ENCODE peak calls at places on chromosomes 5 and 9, in seven cellular contexts. T is H9, G is mesendoderm, V is IMR-90, E is H1, S is mesenchymal stem cell, H is trophoblast cell. I is an unnamed sample.

GRCh38 chr5:179325296-179326031 is 19.8 kb downstream of the ADAMTS2 start:
- DNase-seq in T (no peak), G (no peak), V (no peak), E (no peak), S (no peak), H (no peak), I (no peak)

GRCh38 chr5:133754575-133755169 is 142.3 kb upstream of the FSTL4 start:
- DNase-seq in T (peak), G (peak), V (peak), E (peak), S (peak), H (peak), I (peak)

GRCh38 chr5:39697891-39698290 is 273.1 kb upstream of the DAB2 start:
- DNase-seq in T (no peak), G (no peak), V (no peak), E (no peak), S (no peak), H (no peak), I (no peak)

GRCh38 chr9:7223981-7224380 is 466.2 kb downstream of the KDM4C start:
- DNase-seq in T (peak), G (peak), V (no peak), E (no peak), S (no peak), H (no peak), I (no peak)

GRCh38 chr9:88380118-88380517 is 8.1 kb upstream of the SPIN1 start:
- DNase-seq in T (no peak), G (no peak), V (no peak), E (no peak), S (no peak), H (no peak), I (no peak)

GRCh38 chr5:167442922-167443321 is 848.5 kb upstream of the WWC1 start:
- DNase-seq in T (no peak), G (no peak), V (no peak), E (no peak), S (peak), H (no peak), I (no peak)

GRCh38 chr5:173329370-173330150 is 1.3 kb upstream of the STC2 start:
- DNase-seq in T (peak), G (peak), V (no peak), E (no peak), S (peak), H (peak), I (no peak)

GRCh38 chr9:128149951-128150593 is 819 bp downstream of the LCN2 start:
- DNase-seq in T (peak), G (no peak), V (no peak), E (no peak), S (no peak), H (no peak), I (no peak)

GRCh38 chr5:133227897-133228296 is 176.1 kb downstream of the HSPA4 start:
- DNase-seq in T (no peak), G (no peak), V (no peak), E (no peak), S (no peak), H (no peak), I (no peak)

GRCh38 chr5:166834246-166834645 is 1457.2 kb upstream of the WWC1 start:
- DNase-seq in T (no peak), G (no peak), V (no peak), E (no peak), S (peak), H (no peak), I (no peak)

GRCh38 chr5:157559301-157559700 is 16.3 kb downstream of the ADAM19 start:
- DNase-seq in T (no peak), G (no peak), V (peak), E (no peak), S (peak), H (peak), I (no peak)

GRCh38 chr5:80172067-80172690 is 83.7 kb downstream of the SERINC5 start:
- DNase-seq in T (no peak), G (no peak), V (no peak), E (no peak), S (no peak), H (no peak), I (no peak)

GRCh38 chr5:143315929-143316328 is 87.6 kb downstream of the NR3C1 start:
- DNase-seq in T (no peak), G (peak), V (no peak), E (no peak), S (no peak), H (peak), I (no peak)

GRCh38 chr5:122965111-122965510 is 71.4 kb downstream of the PPIC start:
- DNase-seq in T (no peak), G (no peak), V (no peak), E (no peak), S (no peak), H (no peak), I (no peak)

GRCh38 chr9:29129763-29130162 is 1556.5 kb upstream of the C9orf72 start:
- DNase-seq in T (no peak), G (peak), V (no peak), E (no peak), S (peak), H (no peak), I (peak)

GRCh38 chr5:136309932-136310598 is 55.3 kb downstream of the TRPC7 start:
- DNase-seq in T (no peak), G (no peak), V (no peak), E (no peak), S (no peak), H (no peak), I (no peak)

GRCh38 chr9:92771309-92771708 is 6.7 kb upstream of the BICD2 start:
- DNase-seq in T (no peak), G (no peak), V (no peak), E (no peak), S (no peak), H (no peak), I (no peak)

GRCh38 chr5:136073714-136074113 is 44.9 kb downstream of the TGFBI start:
- DNase-seq in T (no peak), G (no peak), V (no peak), E (no peak), S (no peak), H (no peak), I (no peak)

GRCh38 chr9:87525546-87526303 is 28.1 kb downstream of the DAPK1 start:
- DNase-seq in T (no peak), G (peak), V (no peak), E (no peak), S (no peak), H (no peak), I (no peak)

GRCh38 chr5:4271193-4271592 is 675.6 kb downstream of the IRX1 start:
- DNase-seq in T (no peak), G (no peak), V (no peak), E (no peak), S (no peak), H (no peak), I (no peak)

GRCh38 chr5:124315746-124316415 is 430.6 kb downstream of the ZNF608 start:
- DNase-seq in T (no peak), G (no peak), V (peak), E (no peak), S (peak), H (no peak), I (no peak)

GRCh38 chr9:31243386-31243785 is 1141.1 kb upstream of the ACO1 start:
- DNase-seq in T (no peak), G (no peak), V (no peak), E (no peak), S (no peak), H (no peak), I (no peak)

GRCh38 chr5:140312067-140312790 is 9.3 kb upstream of the PFDN1 start:
- DNase-seq in T (peak), G (peak), V (peak), E (no peak), S (peak), H (no peak), I (no peak)

GRCh38 chr9:129081388-129081889 is 528 bp downstream of the DOLPP1 start:
- DNase-seq in T (no peak), G (no peak), V (no peak), E (no peak), S (no peak), H (no peak), I (no peak)

DNA sequence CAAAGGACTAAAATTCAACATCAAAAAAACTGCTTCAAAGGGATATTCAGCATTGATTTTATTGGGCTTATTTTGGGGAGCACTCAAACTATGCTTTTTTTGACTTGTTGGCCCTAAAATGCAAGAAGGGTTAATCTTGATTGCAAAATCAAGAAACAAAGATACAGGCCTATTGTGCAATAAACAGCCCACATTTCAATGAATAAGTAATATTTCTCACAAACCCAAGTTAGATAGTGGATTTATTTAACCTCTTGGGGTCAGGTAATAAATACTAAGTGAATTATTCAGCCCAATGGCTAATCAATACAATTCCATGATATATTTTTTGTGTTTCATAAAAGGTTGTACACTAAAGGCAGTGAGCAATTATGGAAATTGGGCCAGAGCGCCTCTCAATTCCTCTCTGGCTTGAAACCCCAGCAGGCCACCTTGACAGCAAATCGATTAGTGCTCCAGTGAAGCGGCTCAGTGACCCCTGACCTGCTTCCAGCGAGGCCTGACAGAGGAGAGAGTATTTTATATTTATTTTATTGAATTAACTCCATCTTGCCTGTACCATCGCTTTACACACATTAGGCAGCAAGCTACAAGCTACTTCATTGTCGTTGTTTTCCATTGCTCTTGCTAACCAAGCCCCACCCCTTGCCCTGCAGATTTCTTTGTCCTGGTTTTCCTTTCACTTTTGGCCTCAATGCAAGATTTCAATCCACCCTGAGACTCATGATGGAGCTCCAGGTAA is 65.5 kb downstream of the EBF1 start:
- DNase-seq in T (no peak), G (peak), V (no peak), E (no peak), S (peak), H (no peak), I (no peak)
- H3K4me2 ChIP-seq in T (no peak), G (no peak), V (no peak), E (no peak), S (no peak), H (no peak), I (no peak)

GRCh38 chr5:88740604-88741003 is 142.4 kb downstream of the MEF2C start:
- DNase-seq in T (no peak), G (no peak), V (no peak), E (no peak), S (no peak), H (no peak), I (no peak)
- H3K23ac ChIP-seq in T (no peak), G (no peak), V (no peak), E (no peak), S (no peak), H (no peak), I (no peak)

GRCh38 chr9:38529317-38529716 is 91.1 kb downstream of the ANKRD18A start:
- DNase-seq in T (no peak), G (no peak), V (no peak), E (no peak), S (no peak), H (no peak), I (no peak)

GRCh38 chr9:38527507-38527906 is 92.9 kb downstream of the ANKRD18A start:
- DNase-seq in T (no peak), G (peak), V (no peak), E (no peak), S (no peak), H (no peak), I (peak)

DNA sequence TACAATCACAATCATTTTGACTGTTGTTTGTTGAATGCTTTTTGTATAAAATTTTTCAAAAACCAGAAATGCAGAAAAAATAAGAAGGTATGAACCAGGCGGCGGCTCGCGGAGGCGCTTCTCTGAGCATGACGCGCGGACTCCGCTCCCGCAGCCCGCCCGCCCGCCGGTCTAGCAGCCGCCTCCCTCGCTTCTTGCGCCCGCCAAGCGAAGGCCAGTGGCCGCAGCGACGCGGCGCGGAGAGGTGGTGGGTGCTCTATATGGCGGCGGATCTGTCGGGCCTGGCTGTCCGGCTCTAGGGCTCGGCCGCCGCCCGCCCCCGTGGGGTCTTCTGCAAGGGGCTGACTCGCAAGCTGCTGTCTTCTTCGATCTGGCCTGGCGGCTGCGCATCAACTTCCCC is 93.8 kb downstream of the ANKRD18A start:
- DNase-seq in T (no peak), G (no peak), V (no peak), E (no peak), S (no peak), H (no peak), I (no peak)
- H2AK5ac ChIP-seq in T (no peak), G (no peak), V (no peak), E (no peak), S (no peak), H (peak), I (no peak)

GRCh38 chr5:144583493-144584154 is 413.0 kb downstream of the KCTD16 start:
- DNase-seq in T (no peak), G (no peak), V (no peak), E (no peak), S (no peak), H (no peak), I (peak)
- H3K4me2 ChIP-seq in T (no peak), G (no peak), V (no peak), E (peak), S (no peak), H (no peak), I (no peak)

GRCh38 chr9:90880669-90881068 is 79.0 kb downstream of the SYK start:
- DNase-seq in T (no peak), G (no peak), V (no peak), E (no peak), S (no peak), H (no peak), I (no peak)
- H3K23ac ChIP-seq in T (no peak), G (no peak), V (no peak), E (no peak), S (no peak), H (no peak), I (no peak)

DNA sequence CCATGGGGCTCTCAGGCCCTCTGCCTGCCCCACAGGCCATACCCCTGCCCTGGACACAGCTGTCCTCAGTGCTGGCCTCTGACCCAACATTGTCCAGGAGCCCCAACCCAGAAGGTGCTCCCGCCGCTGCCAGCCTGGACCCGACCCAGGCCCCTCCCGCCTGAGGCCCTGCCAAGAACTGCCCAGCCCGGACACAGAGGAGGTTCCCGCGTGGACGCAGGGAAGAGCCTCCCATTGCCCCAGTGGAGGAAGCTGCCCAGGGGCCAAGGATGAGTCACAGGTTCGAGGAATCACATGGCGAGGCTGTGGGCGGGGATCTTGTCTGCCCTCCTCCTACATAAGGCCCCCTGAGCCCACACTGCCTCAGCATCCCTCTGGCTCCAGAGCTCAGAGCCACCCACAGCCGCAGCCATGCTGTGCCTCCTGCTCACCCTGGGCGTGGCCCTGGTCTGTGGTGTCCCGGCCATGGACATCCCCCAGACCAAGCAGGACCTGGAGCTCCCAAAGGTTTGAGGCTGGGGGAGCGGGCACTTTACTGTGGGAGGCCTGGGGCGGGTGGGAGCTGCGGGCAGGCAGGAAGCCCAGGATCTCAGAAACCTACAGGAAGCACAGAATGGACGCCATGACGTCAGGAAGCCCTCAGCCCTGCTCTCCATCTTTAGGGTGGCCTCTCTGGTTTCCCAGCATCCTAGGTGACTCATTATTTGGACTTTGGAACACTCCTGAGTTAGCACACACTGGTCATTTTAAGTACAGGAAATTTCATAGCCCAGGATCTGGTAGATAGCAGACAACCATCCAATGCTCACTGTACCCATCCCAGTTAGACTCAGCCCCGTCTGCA is at the start of gene PAEP:
- DNase-seq in T (no peak), G (no peak), V (no peak), E (no peak), S (no peak), H (no peak), I (no peak)
- H2AK5ac ChIP-seq in T (no peak), G (no peak), V (no peak), E (no peak), S (no peak), H (peak), I (peak)

GRCh38 chr5:77773734-77774280 is 2.3 kb downstream of the TBCA start:
- DNase-seq in T (no peak), G (peak), V (no peak), E (no peak), S (no peak), H (no peak), I (peak)
- H3K4me2 ChIP-seq in T (peak), G (peak), V (peak), E (peak), S (peak), H (peak), I (no peak)

GRCh38 chr5:151357792-151358191 is 10.4 kb upstream of the SLC36A2 start:
- DNase-seq in T (no peak), G (no peak), V (no peak), E (no peak), S (no peak), H (no peak), I (no peak)
- H3K23ac ChIP-seq in T (no peak), G (no peak), V (no peak), E (no peak), S (no peak), H (no peak), I (no peak)

GRCh38 chr9:81689343-81690175 is at the start of gene TLE1:
- DNase-seq in T (peak), G (peak), V (peak), E (peak), S (peak), H (peak), I (peak)
- H2AK5ac ChIP-seq in T (no peak), G (no peak), V (no peak), E (no peak), S (no peak), H (peak), I (no peak)

GRCh38 chr5:17146280-17146841 is 71.1 kb upstream of the BASP1 start:
- DNase-seq in T (no peak), G (no peak), V (no peak), E (peak), S (no peak), H (no peak), I (no peak)
- H3K4me2 ChIP-seq in T (no peak), G (no peak), V (no peak), E (peak), S (no peak), H (no peak), I (no peak)